ENCODE peak calls at places on chromosome 19, in four cellular contexts. One of them, this sample, is unnamed.

GRCh38 chr19:43639507-43640423 is at the start of gene CADM4:
- DNase-seq in GM12878: no peak
- DNase-seq in IMR-90: no peak
- DNase-seq in K562: peak
- DNase-seq in this sample: no peak

GRCh38 chr19:4556574-4557185 is 2.8 kb downstream of the SEMA6B start:
- DNase-seq in IMR-90: no peak
- DNase-seq in K562: peak
- DNase-seq in GM12878: no peak
- DNase-seq in this sample: peak

GRCh38 chr19:1253514-1254080 is 5.2 kb downstream of the MIDN start:
- DNase-seq in GM12878: no peak
- DNase-seq in IMR-90: peak
- DNase-seq in K562: no peak
- DNase-seq in this sample: peak

GRCh38 chr19:35232912-35233311 is 4.4 kb upstream of the FAM187B start:
- DNase-seq in K562: no peak
- DNase-seq in IMR-90: no peak
- DNase-seq in GM12878: no peak
- DNase-seq in this sample: no peak

GRCh38 chr19:14048439-14049153 is 13.3 kb downstream of the PALM3 start:
- DNase-seq in GM12878: no peak
- DNase-seq in IMR-90: no peak
- DNase-seq in K562: peak
- DNase-seq in this sample: peak

GRCh38 chr19:28501979-28502378 is 711.0 kb downstream of the UQCRFS1 start:
- DNase-seq in GM12878: no peak
- DNase-seq in K562: no peak
- DNase-seq in IMR-90: no peak
- DNase-seq in this sample: no peak

GRCh38 chr19:2699413-2700142 is 2.9 kb downstream of the GNG7 start:
- DNase-seq in GM12878: no peak
- DNase-seq in IMR-90: no peak
- DNase-seq in K562: no peak
- DNase-seq in this sample: no peak

GRCh38 chr19:8840708-8841107 is 8.5 kb downstream of the MBD3L1 start:
- DNase-seq in K562: no peak
- DNase-seq in GM12878: no peak
- DNase-seq in IMR-90: no peak
- DNase-seq in this sample: no peak

GRCh38 chr19:850221-850978 is 1.7 kb upstream of the ELANE start:
- DNase-seq in GM12878: no peak
- DNase-seq in K562: peak
- DNase-seq in IMR-90: peak
- DNase-seq in this sample: peak

GRCh38 chr19:32404213-32404938 is 1.2 kb upstream of the DPY19L3 start:
- DNase-seq in IMR-90: no peak
- DNase-seq in K562: no peak
- DNase-seq in GM12878: no peak
- DNase-seq in this sample: no peak

GRCh38 chr19:10625762-10626138 is 397 bp downstream of the SLC44A2 start:
- DNase-seq in GM12878: no peak
- DNase-seq in K562: no peak
- DNase-seq in IMR-90: no peak
- DNase-seq in this sample: no peak

GRCh38 chr19:52710538-52710937 is 24.3 kb downstream of the ZNF611 start:
- DNase-seq in IMR-90: no peak
- DNase-seq in GM12878: no peak
- DNase-seq in K562: no peak
- DNase-seq in this sample: no peak

GRCh38 chr19:28168557-28168956 is 1044.4 kb downstream of the UQCRFS1 start:
- DNase-seq in K562: no peak
- DNase-seq in IMR-90: no peak
- DNase-seq in GM12878: no peak
- DNase-seq in this sample: no peak

GRCh38 chr19:53883231-53883661 is 1.2 kb downstream of the PRKCG start:
- DNase-seq in GM12878: no peak
- DNase-seq in IMR-90: no peak
- DNase-seq in K562: peak
- DNase-seq in this sample: no peak

GRCh38 chr19:5369962-5370367 is 29.4 kb upstream of the PTPRS start:
- DNase-seq in GM12878: no peak
- DNase-seq in K562: peak
- DNase-seq in IMR-90: no peak
- DNase-seq in this sample: peak

GRCh38 chr19:871446-872265 is 12.2 kb downstream of the CFD start:
- DNase-seq in GM12878: no peak
- DNase-seq in IMR-90: peak
- DNase-seq in K562: peak
- DNase-seq in this sample: peak

GRCh38 chr19:11268783-11269267 is 6.5 kb upstream of the DOCK6 start:
- DNase-seq in K562: peak
- DNase-seq in GM12878: no peak
- DNase-seq in IMR-90: peak
- DNase-seq in this sample: peak

GRCh38 chr19:13155472-13156284 is 5.5 kb downstream of the IER2 start:
- DNase-seq in K562: peak
- DNase-seq in GM12878: no peak
- DNase-seq in IMR-90: peak
- DNase-seq in this sample: peak

GRCh38 chr19:7900931-7901330 is 2.7 kb upstream of the MAP2K7 start:
- DNase-seq in IMR-90: no peak
- DNase-seq in GM12878: no peak
- DNase-seq in K562: no peak
- DNase-seq in this sample: no peak

GRCh38 chr19:57769345-57770131 is at the start of gene ZNF586:
- DNase-seq in IMR-90: peak
- DNase-seq in GM12878: peak
- DNase-seq in K562: peak
- DNase-seq in this sample: peak

GRCh38 chr19:44345969-44346368 is 10.5 kb downstream of the ZNF112 start:
- DNase-seq in K562: no peak
- DNase-seq in IMR-90: no peak
- DNase-seq in GM12878: no peak
- DNase-seq in this sample: no peak

GRCh38 chr19:13506550-13506878 is 235 bp upstream of the CACNA1A start:
- DNase-seq in GM12878: no peak
- DNase-seq in IMR-90: peak
- DNase-seq in K562: no peak
- DNase-seq in this sample: no peak

GRCh38 chr19:1422943-1423342 is 15.3 kb upstream of the RPS15 start:
- DNase-seq in GM12878: no peak
- DNase-seq in K562: no peak
- DNase-seq in IMR-90: no peak
- DNase-seq in this sample: no peak

GRCh38 chr19:54136086-54136863 is 1.3 kb upstream of the CNOT3 start:
- DNase-seq in GM12878: no peak
- DNase-seq in IMR-90: peak
- DNase-seq in K562: no peak
- DNase-seq in this sample: no peak

GRCh38 chr19:29873801-29874575 is 62.2 kb downstream of the CCNE1 start:
- DNase-seq in K562: no peak
- DNase-seq in GM12878: no peak
- DNase-seq in IMR-90: no peak
- DNase-seq in this sample: no peak

GRCh38 chr19:55080915-55081772 is 5.5 kb downstream of the EPS8L1 start:
- DNase-seq in IMR-90: peak
- DNase-seq in GM12878: peak
- DNase-seq in K562: peak
- DNase-seq in this sample: peak

GRCh38 chr19:14363203-14364097 is 17.8 kb upstream of the ADGRE5 start:
- DNase-seq in K562: peak
- DNase-seq in IMR-90: peak
- DNase-seq in GM12878: no peak
- DNase-seq in this sample: peak

GRCh38 chr19:8512115-8512967 is 1.6 kb downstream of the ZNF414 start:
- DNase-seq in IMR-90: no peak
- DNase-seq in K562: peak
- DNase-seq in GM12878: no peak
- DNase-seq in this sample: peak

GRCh38 chr19:4454621-4454951 is 3.0 kb downstream of the UBXN6 start:
- DNase-seq in IMR-90: no peak
- DNase-seq in K562: no peak
- DNase-seq in GM12878: no peak
- DNase-seq in this sample: no peak

GRCh38 chr19:13153627-13154240 is 3.5 kb downstream of the IER2 start:
- DNase-seq in K562: peak
- DNase-seq in IMR-90: no peak
- DNase-seq in GM12878: no peak
- DNase-seq in this sample: no peak

GRCh38 chr19:54339646-54340358 is 840 bp upstream of the LILRA4 start:
- DNase-seq in IMR-90: no peak
- DNase-seq in K562: no peak
- DNase-seq in GM12878: no peak
- DNase-seq in this sample: no peak

GRCh38 chr19:35114656-35115537 is 726 bp upstream of the FXYD3 start:
- DNase-seq in K562: peak
- DNase-seq in IMR-90: peak
- DNase-seq in GM12878: no peak
- DNase-seq in this sample: peak

GRCh38 chr19:17503240-17503639 is 8.2 kb upstream of the PGLS start:
- DNase-seq in GM12878: no peak
- DNase-seq in K562: no peak
- DNase-seq in IMR-90: no peak
- DNase-seq in this sample: no peak
- TF ChIP-seq ELK1 in GM12878: no peak
- TF ChIP-seq ELK1 in K562: no peak
- TF ChIP-seq ELK1 in IMR-90: no peak
- TF ChIP-seq ELK1 in this sample: no peak

GRCh38 chr19:40136818-40137217 is 46.1 kb upstream of the ZNF780A start:
- DNase-seq in GM12878: no peak
- DNase-seq in IMR-90: no peak
- DNase-seq in K562: no peak
- DNase-seq in this sample: no peak

GRCh38 chr19:40144151-40144550 is 47.1 kb upstream of the MAP3K10 start:
- DNase-seq in K562: no peak
- DNase-seq in IMR-90: no peak
- DNase-seq in GM12878: no peak
- DNase-seq in this sample: no peak

GRCh38 chr19:40141546-40141945 is 49.7 kb upstream of the MAP3K10 start:
- DNase-seq in K562: no peak
- DNase-seq in IMR-90: no peak
- DNase-seq in GM12878: no peak
- DNase-seq in this sample: no peak

GRCh38 chr19:40143612-40144011 is 47.6 kb upstream of the MAP3K10 start:
- DNase-seq in GM12878: no peak
- DNase-seq in K562: no peak
- DNase-seq in IMR-90: no peak
- DNase-seq in this sample: no peak

GRCh38 chr19:40139533-40140287 is 49.0 kb upstream of the ZNF780A start:
- DNase-seq in K562: peak
- DNase-seq in IMR-90: peak
- DNase-seq in GM12878: no peak
- DNase-seq in this sample: peak
- TF ChIP-seq ELK1 in K562: no peak
- TF ChIP-seq ELK1 in IMR-90: no peak
- TF ChIP-seq ELK1 in GM12878: no peak
- TF ChIP-seq ELK1 in this sample: no peak

DNA sequence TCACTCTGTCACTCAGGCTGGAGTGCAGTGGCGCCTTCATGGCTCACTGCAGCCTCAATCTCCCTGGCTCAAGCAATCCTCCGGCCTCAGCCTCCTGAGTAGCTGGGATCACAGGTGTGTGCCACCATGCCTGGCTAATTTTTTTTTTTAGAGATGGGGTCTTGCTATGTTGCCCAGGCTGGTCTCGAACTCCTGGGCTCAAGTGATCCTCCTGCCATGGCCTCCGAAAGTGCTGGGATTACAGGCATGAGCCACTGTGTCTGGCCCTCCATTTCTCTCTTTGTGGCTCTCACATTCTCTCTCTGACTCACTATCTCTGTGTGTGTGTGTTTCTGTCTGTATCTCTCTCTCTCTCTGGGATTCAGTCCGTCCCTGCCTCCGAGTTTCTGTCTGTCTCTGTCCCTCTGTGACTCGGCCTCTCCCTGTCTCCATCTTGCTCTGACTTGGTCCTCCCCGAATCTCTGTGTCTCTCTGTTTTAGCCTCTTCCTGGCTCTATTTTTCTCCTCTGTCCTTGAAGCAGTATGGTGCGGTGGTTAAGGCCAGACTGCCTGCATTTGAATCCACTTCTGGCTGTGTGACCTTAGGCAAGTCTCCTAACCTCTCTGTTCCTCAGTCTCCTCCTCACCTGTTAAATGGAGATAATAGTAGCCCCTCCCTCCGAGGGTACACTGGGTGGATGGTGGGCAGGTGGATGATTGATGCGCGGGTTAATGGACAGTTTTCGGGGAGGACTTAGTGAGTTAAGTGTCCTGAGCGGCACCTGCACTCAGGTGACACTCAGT is 11.0 kb downstream of the MEIS3 start:
- DNase-seq in GM12878: no peak
- DNase-seq in K562: no peak
- DNase-seq in IMR-90: no peak
- DNase-seq in this sample: no peak
- TF ChIP-seq ELK1 in GM12878: no peak
- TF ChIP-seq ELK1 in K562: no peak
- TF ChIP-seq ELK1 in IMR-90: no peak
- TF ChIP-seq ELK1 in this sample: no peak

DNA sequence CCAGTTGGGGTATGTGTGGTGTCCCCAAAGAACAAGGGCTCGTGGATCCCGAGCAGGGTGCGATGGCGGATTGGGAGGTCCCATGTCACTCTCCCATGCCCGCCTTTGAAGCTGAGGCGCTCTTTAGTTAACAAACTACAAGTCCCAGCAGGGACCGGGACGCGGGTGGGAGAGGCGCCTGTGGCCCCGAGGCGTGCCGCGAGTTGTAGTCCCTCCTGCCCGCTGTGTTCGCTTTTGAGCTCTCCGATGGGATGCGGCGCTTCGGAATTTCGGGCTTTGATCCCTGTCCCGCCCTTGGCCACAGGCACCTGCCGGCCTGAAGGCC is 10.9 kb downstream of the CYTH2 start:
- DNase-seq in IMR-90: no peak
- DNase-seq in GM12878: no peak
- DNase-seq in K562: no peak
- DNase-seq in this sample: no peak
- TF ChIP-seq ELK1 in IMR-90: no peak
- TF ChIP-seq ELK1 in GM12878: no peak
- TF ChIP-seq ELK1 in K562: no peak
- TF ChIP-seq ELK1 in this sample: no peak

GRCh38 chr19:33796164-33797100 is at the start of gene KCTD15:
- DNase-seq in IMR-90: peak
- DNase-seq in GM12878: no peak
- DNase-seq in K562: peak
- DNase-seq in this sample: no peak
- TF ChIP-seq ELK1 in IMR-90: no peak
- TF ChIP-seq ELK1 in GM12878: no peak
- TF ChIP-seq ELK1 in K562: no peak
- TF ChIP-seq ELK1 in this sample: no peak

GRCh38 chr19:16446108-16447014 is 25.4 kb downstream of the EPS15L1 start:
- DNase-seq in GM12878: peak
- DNase-seq in K562: no peak
- DNase-seq in IMR-90: peak
- DNase-seq in this sample: no peak
- TF ChIP-seq ELK1 in GM12878: no peak
- TF ChIP-seq ELK1 in K562: no peak
- TF ChIP-seq ELK1 in IMR-90: no peak
- TF ChIP-seq ELK1 in this sample: no peak

GRCh38 chr19:18589380-18590272 is 1.0 kb downstream of the REX1BD start:
- DNase-seq in IMR-90: peak
- DNase-seq in GM12878: no peak
- DNase-seq in K562: peak
- DNase-seq in this sample: peak
- TF ChIP-seq ELK1 in IMR-90: no peak
- TF ChIP-seq ELK1 in GM12878: no peak
- TF ChIP-seq ELK1 in K562: no peak
- TF ChIP-seq ELK1 in this sample: no peak

This sample was measured in A549.